ENCODE peak calls at places on chromosome 15, in four cellular contexts. S is left ventricle myocardium inferior, X is NCI-H1092 treated with DMSO at 0.1 percent for 48 hours, K is uterus. B is an unnamed sample.

GRCh38 chr15:66706840-66707239 is 4.8 kb downstream of the SMAD6 start:
- DNase-seq in S (no peak), X (no peak), K (no peak), B (no peak)

GRCh38 chr15:39429898-39430357 is 151.0 kb upstream of the THBS1 start:
- DNase-seq in S (no peak), X (no peak), K (peak; percentile 36), B (no peak)

GRCh38 chr15:29465816-29466215 is 196.2 kb upstream of the NSMCE3 start:
- DNase-seq in S (no peak), X (no peak), K (no peak), B (no peak)

GRCh38 chr15:89993344-89993743 is 7.8 kb upstream of the ZNF710 start:
- DNase-seq in S (no peak), X (no peak), K (no peak), B (peak; percentile 70)

GRCh38 chr15:61228025-61228901 is 839 bp downstream of the RORA start:
- DNase-seq in S (peak; percentile 17), X (peak; percentile 50), K (peak; percentile 16), B (no peak)

GRCh38 chr15:25811481-25811906 is 51.6 kb downstream of the ATP10A start:
- DNase-seq in S (no peak), X (no peak), K (no peak), B (no peak)

GRCh38 chr15:70309716-70310115 is 212.0 kb upstream of the TLE3 start:
- DNase-seq in S (no peak), X (no peak), K (no peak), B (no peak)

GRCh38 chr15:90869601-90870353 is 1.4 kb downstream of the FURIN start:
- DNase-seq in S (peak; percentile 83), X (no peak), K (peak; percentile 75), B (peak; percentile 97)

GRCh38 chr15:43975750-43976149 is 148.9 kb downstream of the WDR76 start:
- DNase-seq in S (no peak), X (no peak), K (no peak), B (no peak)

GRCh38 chr15:63497642-63498100 is 6.7 kb upstream of the USP3 start:
- DNase-seq in S (peak; percentile 41), X (no peak), K (no peak), B (peak; percentile 100)

GRCh38 chr15:84826369-84826823 is 9.2 kb downstream of the ALPK3 start:
- DNase-seq in S (no peak), X (no peak), K (no peak), B (no peak)

GRCh38 chr15:46441294-46442062 is 806.6 kb downstream of the SQOR start:
- DNase-seq in S (no peak), X (no peak), K (no peak), B (no peak)

GRCh38 chr15:56929389-56929788 is 10.9 kb downstream of the TCF12 start:
- DNase-seq in S (no peak), X (no peak), K (no peak), B (no peak)

GRCh38 chr15:52228928-52229327 is 37.7 kb upstream of the GNB5 start:
- DNase-seq in S (no peak), X (no peak), K (no peak), B (no peak)

GRCh38 chr15:51837784-51838183 is 8.3 kb downstream of the TMOD3 start:
- DNase-seq in S (no peak), X (no peak), K (no peak), B (peak; percentile 41)

GRCh38 chr15:39110746-39111145 is 470.1 kb upstream of the THBS1 start:
- DNase-seq in S (no peak), X (no peak), K (no peak), B (no peak)

GRCh38 chr15:70054366-70054765 is 43.4 kb downstream of the TLE3 start:
- DNase-seq in S (no peak), X (no peak), K (no peak), B (no peak)

GRCh38 chr15:90913398-90913944 is 10.4 kb downstream of the MAN2A2 start:
- DNase-seq in S (no peak), X (no peak), K (no peak), B (no peak)

GRCh38 chr15:67747949-67748348 is 77.4 kb upstream of the SKOR1 start:
- DNase-seq in S (no peak), X (no peak), K (no peak), B (no peak)

GRCh38 chr15:89119489-89120478 is 31.5 kb downstream of the ABHD2 start:
- DNase-seq in S (no peak), X (no peak), K (no peak), B (no peak)

GRCh38 chr15:55846108-55846707 is 103.3 kb upstream of the PRTG start:
- DNase-seq in S (no peak), X (peak; percentile 39), K (peak; percentile 77), B (peak; percentile 26)

GRCh38 chr15:64912926-64913325 is 1.2 kb downstream of the ANKDD1A start:
- DNase-seq in S (no peak), X (no peak), K (no peak), B (no peak)

GRCh38 chr15:82739086-82739485 is 29.4 kb upstream of the AP3B2 start:
- DNase-seq in S (no peak), X (no peak), K (no peak), B (no peak)

GRCh38 chr15:52103217-52104207 is 9.1 kb downstream of the BCL2L10 start:
- DNase-seq in S (no peak), X (no peak), K (peak; percentile 93), B (no peak)

GRCh38 chr15:99931703-99932603 is 198.7 kb upstream of the LYSMD4 start:
- DNase-seq in S (no peak), X (no peak), K (no peak), B (no peak)

GRCh38 chr15:56824174-56824573 is 90.9 kb upstream of the ZNF280D start:
- DNase-seq in S (no peak), X (no peak), K (no peak), B (no peak)

GRCh38 chr15:90022345-90022744 is 21.2 kb downstream of the ZNF710 start:
- DNase-seq in S (no peak), X (no peak), K (no peak), B (no peak)

GRCh38 chr15:66193066-66193465 is 60.5 kb downstream of the MEGF11 start:
- DNase-seq in S (no peak), X (no peak), K (no peak), B (no peak)

GRCh38 chr15:92149469-92149868 is 244.2 kb upstream of the ST8SIA2 start:
- DNase-seq in S (no peak), X (no peak), K (no peak), B (no peak)

GRCh38 chr15:97728791-97729190 is 231.7 kb upstream of the ARRDC4 start:
- DNase-seq in S (peak; percentile 19), X (no peak), K (no peak), B (no peak)

B was measured in HL-60.